ENCODE peak calls at places on chromosomes 5 and 9, in ten cellular contexts. B is NCI-H460; G is AG04449; H is cardiac fibroblast; K is activated T-cell treated with anti-CD3 and anti-CD28 coated beads, Interleukin-2, amount 50 U/mL, for 1 hour; X is kidney tubule cell; Q is kidney glomerular epithelial cell; S is myocyte; P is naive thymus-derived CD8-positive, alpha-beta T cell; T is GM12865. W is an unnamed sample.

GRCh38 chr5:5340206-5340729 is 82.2 kb upstream of the ICE1 start:
- DNase-seq in T (no peak), K (no peak), X (peak), Q (peak), S (peak), H (peak), B (peak), P (no peak), G (peak), W (peak)

GRCh38 chr5:95060100-95060499 is 224.8 kb downstream of the MCTP1 start:
- DNase-seq in X (no peak), Q (no peak), H (no peak), G (no peak), T (no peak), S (no peak), K (no peak), P (no peak), B (no peak), W (no peak)

GRCh38 chr5:73405691-73406090 is 42.9 kb downstream of the FOXD1 start:
- DNase-seq in X (no peak), P (no peak), H (no peak), G (no peak), K (no peak), S (no peak), B (no peak), T (no peak), Q (no peak), W (no peak)

GRCh38 chr5:66661149-66661548 is 65.0 kb downstream of the MAST4 start:
- DNase-seq in B (no peak), S (peak), Q (no peak), P (no peak), H (peak), X (peak), T (no peak), K (no peak), G (no peak), W (no peak)

GRCh38 chr9:93471135-93471534 is 17.8 kb upstream of the FAM120AOS start:
- DNase-seq in S (no peak), G (no peak), Q (no peak), H (no peak), T (no peak), P (no peak), X (no peak), B (no peak), K (no peak), W (no peak)

GRCh38 chr5:141870871-141871270 is 7.3 kb downstream of the PCDH1 start:
- DNase-seq in K (no peak), G (no peak), P (no peak), S (no peak), T (no peak), Q (no peak), X (peak), H (no peak), B (no peak), W (no peak)

GRCh38 chr9:97299809-97300414 is 7.5 kb upstream of the CCDC180 start:
- DNase-seq in Q (no peak), G (no peak), X (no peak), S (no peak), K (no peak), P (no peak), T (peak), H (no peak), B (no peak), W (no peak)

GRCh38 chr9:124868511-124869465 is 6.9 kb downstream of the ARPC5L start:
- DNase-seq in K (peak), Q (peak), S (peak), G (no peak), B (peak), T (peak), X (peak), H (peak), P (peak), W (no peak)

GRCh38 chr5:65809817-65810531 is 88.0 kb downstream of the NLN start:
- DNase-seq in S (no peak), T (no peak), Q (no peak), P (no peak), X (peak), G (no peak), B (no peak), H (peak), K (no peak), W (peak)

GRCh38 chr5:172807766-172808311 is 26.2 kb upstream of the ERGIC1 start:
- DNase-seq in K (no peak), P (no peak), S (no peak), X (no peak), H (no peak), Q (no peak), G (no peak), B (no peak), T (peak), W (no peak)

GRCh38 chr9:126491256-126491879 is 122.4 kb upstream of the LMX1B start:
- DNase-seq in K (no peak), T (peak), B (peak), H (peak), P (peak), X (peak), S (peak), Q (no peak), G (no peak), W (peak)

GRCh38 chr9:96417610-96418073 is 528 bp downstream of the ZNF367 start:
- DNase-seq in S (no peak), Q (no peak), K (no peak), X (no peak), B (no peak), T (no peak), G (no peak), P (no peak), H (no peak), W (no peak)

GRCh38 chr9:33137271-33137670 is 29.9 kb downstream of the B4GALT1 start:
- DNase-seq in Q (no peak), T (no peak), P (no peak), G (no peak), K (no peak), H (no peak), B (no peak), X (no peak), S (no peak), W (no peak)

GRCh38 chr5:82720213-82720612 is 357.0 kb downstream of the TMEM167A start:
- DNase-seq in B (no peak), S (no peak), T (no peak), Q (peak), P (no peak), X (peak), H (no peak), G (no peak), K (no peak), W (no peak)

GRCh38 chr9:12566411-12566810 is 126.8 kb upstream of the TYRP1 start:
- DNase-seq in P (no peak), X (no peak), T (no peak), S (no peak), Q (no peak), G (no peak), B (no peak), H (no peak), K (no peak), W (no peak)

GRCh38 chr5:42753099-42753498 is 3.5 kb upstream of the CCDC152 start:
- DNase-seq in T (no peak), B (no peak), P (no peak), X (no peak), H (no peak), G (no peak), S (no peak), K (no peak), Q (no peak), W (no peak)

GRCh38 chr9:134585746-134586706 is 55.6 kb upstream of the COL5A1 start:
- DNase-seq in Q (no peak), P (no peak), T (no peak), S (peak), G (no peak), B (no peak), H (peak), K (no peak), X (no peak), W (no peak)

GRCh38 chr5:440413-441180 is 2.4 kb upstream of the EXOC3 start:
- DNase-seq in S (no peak), G (no peak), K (no peak), P (no peak), T (no peak), X (no peak), B (no peak), Q (no peak), H (no peak), W (no peak)

GRCh38 chr5:119785057-119785456 is 155.7 kb downstream of the FAM170A start:
- DNase-seq in T (no peak), P (no peak), B (no peak), S (no peak), G (no peak), Q (no peak), K (no peak), H (no peak), X (no peak), W (no peak)

GRCh38 chr9:72141484-72141883 is 7.8 kb upstream of the GDA start:
- DNase-seq in G (no peak), K (no peak), H (no peak), T (no peak), S (no peak), B (no peak), P (no peak), X (no peak), Q (no peak), W (no peak)

GRCh38 chr5:63961598-63962161 is 565 bp downstream of the HTR1A start:
- DNase-seq in S (no peak), K (no peak), B (no peak), H (no peak), P (no peak), Q (no peak), X (no peak), G (no peak), T (no peak), W (no peak)

GRCh38 chr9:134144801-134145200 is 8.9 kb downstream of the WDR5 start:
- DNase-seq in B (no peak), P (no peak), Q (no peak), S (peak), T (no peak), K (no peak), H (no peak), X (no peak), G (no peak), W (no peak)

GRCh38 chr5:14628346-14628745 is 36.2 kb upstream of the OTULIN start:
- DNase-seq in G (no peak), P (peak), B (peak), T (peak), K (peak), H (peak), X (peak), Q (peak), S (peak), W (no peak)

GRCh38 chr5:72451771-72452505 is 55.3 kb downstream of the ZNF366 start:
- DNase-seq in B (no peak), Q (no peak), P (no peak), T (peak), X (peak), S (peak), H (peak), G (peak), K (no peak), W (no peak)

GRCh38 chr5:84603557-84604185 is 219.0 kb upstream of the EDIL3 start:
- DNase-seq in T (no peak), Q (no peak), P (no peak), B (no peak), H (peak), X (no peak), K (no peak), S (peak), G (peak), W (no peak)

GRCh38 chr9:97437151-97437550 is 25.3 kb downstream of the TDRD7 start:
- DNase-seq in P (no peak), B (no peak), T (no peak), Q (no peak), X (no peak), H (no peak), K (no peak), G (no peak), S (no peak), W (no peak)

GRCh38 chr5:110879675-110880074 is 140.9 kb downstream of the SLC25A46 start:
- DNase-seq in Q (no peak), P (no peak), S (no peak), X (no peak), G (no peak), K (no peak), H (no peak), B (no peak), T (no peak), W (no peak)

GRCh38 chr9:109192732-109193361 is 25.8 kb upstream of the FRRS1L start:
- DNase-seq in S (peak), H (peak), B (no peak), Q (no peak), G (no peak), K (no peak), P (no peak), X (no peak), T (peak), W (no peak)

GRCh38 chr5:171913987-171914273 is 92.5 kb downstream of the FBXW11 start:
- DNase-seq in T (no peak), B (no peak), S (no peak), X (no peak), G (no peak), P (no peak), K (no peak), Q (no peak), H (no peak), W (no peak)

GRCh38 chr9:37480759-37481158 is 5.0 kb upstream of the POLR1E start:
- DNase-seq in P (no peak), T (no peak), H (no peak), K (no peak), S (no peak), B (no peak), Q (no peak), X (no peak), G (no peak), W (no peak)

GRCh38 chr5:75601996-75602395 is 9.3 kb upstream of the ANKDD1B start:
- DNase-seq in B (no peak), H (no peak), G (no peak), P (no peak), S (peak), T (no peak), Q (no peak), K (no peak), X (peak), W (no peak)

GRCh38 chr5:8676731-8677130 is 807.8 kb downstream of the MTRR start:
- DNase-seq in H (peak), G (no peak), B (no peak), P (no peak), Q (no peak), S (no peak), K (no peak), T (no peak), X (no peak), W (no peak)

GRCh38 chr5:424259-425110 is 18.5 kb upstream of the EXOC3 start:
- DNase-seq in B (no peak), G (no peak), H (no peak), X (no peak), P (no peak), S (peak), Q (no peak), K (no peak), T (peak), W (no peak)

GRCh38 chr5:152606739-152607138 is 201.7 kb upstream of the NMUR2 start:
- DNase-seq in S (no peak), K (no peak), X (no peak), P (no peak), T (no peak), H (no peak), G (no peak), B (no peak), Q (no peak), W (no peak)

GRCh38 chr5:107472620-107473064 is 198.1 kb downstream of the EFNA5 start:
- DNase-seq in Q (no peak), X (no peak), G (no peak), S (no peak), K (no peak), H (no peak), B (no peak), T (no peak), P (no peak), W (no peak)

GRCh38 chr9:92715488-92716231 is 45.7 kb upstream of the IPPK start:
- DNase-seq in Q (no peak), S (peak), H (peak), X (no peak), B (no peak), T (no peak), P (no peak), K (no peak), G (no peak), W (no peak)

GRCh38 chr9:131500939-131501541 is 1.7 kb upstream of the POMT1 start:
- DNase-seq in G (peak), T (no peak), H (peak), P (peak), B (no peak), X (peak), S (peak), Q (peak), K (peak), W (no peak)

GRCh38 chr9:4077499-4078102 is 222.3 kb downstream of the GLIS3 start:
- DNase-seq in X (peak), H (peak), P (peak), K (peak), S (peak), B (peak), T (peak), G (no peak), Q (peak), W (no peak)

GRCh38 chr5:55427157-55427556 is 107.6 kb downstream of the PLPP1 start:
- DNase-seq in T (no peak), P (no peak), G (peak), X (peak), Q (no peak), S (peak), B (no peak), H (peak), K (no peak), W (no peak)

GRCh38 chr5:6291961-6292360 is 86.4 kb downstream of the MED10 start:
- DNase-seq in X (peak), H (peak), T (peak), K (no peak), S (no peak), B (peak), Q (no peak), G (no peak), P (no peak), W (no peak)